ENCODE peak calls at places on chromosomes 7 and 10, in seven cellular contexts. One of them, this sample, is unnamed. For H3K4me1, the result is how much of the 10 kb centered on the place peaks cover.

GRCh38 chr10:98276316-98276715 is 8.3 kb upstream of the LOXL4 start:
- DNase-seq in IMR-90: no peak
- DNase-seq in adrenal gland: no peak
- DNase-seq in GM12878: no peak
- DNase-seq in endothelial cell of umbilical vein: no peak
- DNase-seq in HCT116: no peak
- DNase-seq in H1: no peak
- DNase-seq in this sample: no peak

GRCh38 chr7:132239422-132239994 is 336.8 kb downstream of the PLXNA4 start:
- DNase-seq in IMR-90: no peak
- DNase-seq in adrenal gland: no peak
- DNase-seq in GM12878: no peak
- DNase-seq in endothelial cell of umbilical vein: no peak
- DNase-seq in HCT116: no peak
- DNase-seq in H1: no peak
- DNase-seq in this sample: no peak

GRCh38 chr10:109665321-109665720 is 258.0 kb downstream of the XPNPEP1 start:
- DNase-seq in IMR-90: no peak
- DNase-seq in adrenal gland: no peak
- DNase-seq in GM12878: no peak
- DNase-seq in endothelial cell of umbilical vein: no peak
- DNase-seq in HCT116: no peak
- DNase-seq in H1: no peak
- DNase-seq in this sample: no peak

GRCh38 chr7:70190266-70190665 is 592.0 kb downstream of the AUTS2 start:
- DNase-seq in IMR-90: no peak
- DNase-seq in adrenal gland: no peak
- DNase-seq in GM12878: no peak
- DNase-seq in endothelial cell of umbilical vein: no peak
- DNase-seq in HCT116: no peak
- DNase-seq in H1: no peak
- DNase-seq in this sample: no peak

GRCh38 chr10:51667992-51668689 is 31.3 kb downstream of the CSTF2T start:
- DNase-seq in IMR-90: peak
- DNase-seq in adrenal gland: no peak
- DNase-seq in GM12878: no peak
- DNase-seq in endothelial cell of umbilical vein: peak
- DNase-seq in HCT116: no peak
- DNase-seq in H1: no peak
- DNase-seq in this sample: no peak

GRCh38 chr10:75972494-75973276 is 541.3 kb downstream of the LRMDA start:
- DNase-seq in IMR-90: peak
- DNase-seq in adrenal gland: no peak
- DNase-seq in GM12878: no peak
- DNase-seq in endothelial cell of umbilical vein: peak
- DNase-seq in HCT116: no peak
- DNase-seq in H1: no peak
- DNase-seq in this sample: no peak

GRCh38 chr10:31739759-31740158 is 188.9 kb downstream of the ARHGAP12 start:
- DNase-seq in IMR-90: peak
- DNase-seq in adrenal gland: no peak
- DNase-seq in GM12878: no peak
- DNase-seq in endothelial cell of umbilical vein: no peak
- DNase-seq in HCT116: no peak
- DNase-seq in H1: no peak
- DNase-seq in this sample: no peak

GRCh38 chr10:30062090-30062489 is 2.7 kb upstream of the JCAD start:
- DNase-seq in IMR-90: peak
- DNase-seq in adrenal gland: no peak
- DNase-seq in GM12878: no peak
- DNase-seq in endothelial cell of umbilical vein: peak
- DNase-seq in HCT116: no peak
- DNase-seq in H1: no peak
- DNase-seq in this sample: no peak

GRCh38 chr7:85471740-85472139 is 284.9 kb upstream of the SEMA3D start:
- DNase-seq in IMR-90: peak
- DNase-seq in adrenal gland: no peak
- DNase-seq in GM12878: no peak
- DNase-seq in endothelial cell of umbilical vein: peak
- DNase-seq in HCT116: no peak
- DNase-seq in H1: no peak
- DNase-seq in this sample: no peak

GRCh38 chr10:47127188-47127587 is 172.8 kb upstream of the GDF10 start:
- DNase-seq in IMR-90: no peak
- DNase-seq in adrenal gland: no peak
- DNase-seq in GM12878: no peak
- DNase-seq in endothelial cell of umbilical vein: no peak
- DNase-seq in HCT116: no peak
- DNase-seq in H1: no peak
- DNase-seq in this sample: no peak

GRCh38 chr10:63083904-63084689 is 49.0 kb upstream of the NRBF2 start:
- DNase-seq in IMR-90: peak
- DNase-seq in adrenal gland: peak
- DNase-seq in GM12878: peak
- DNase-seq in endothelial cell of umbilical vein: peak
- DNase-seq in HCT116: peak
- DNase-seq in H1: peak
- DNase-seq in this sample: no peak

GRCh38 chr10:18777258-18777657 is 118.0 kb downstream of the ARL5B start:
- DNase-seq in IMR-90: no peak
- DNase-seq in adrenal gland: no peak
- DNase-seq in GM12878: no peak
- DNase-seq in endothelial cell of umbilical vein: no peak
- DNase-seq in HCT116: no peak
- DNase-seq in H1: no peak
- DNase-seq in this sample: no peak

GRCh38 chr7:142557971-142558582 is 191.2 kb upstream of the PRSS1 start:
- DNase-seq in IMR-90: peak
- DNase-seq in adrenal gland: no peak
- DNase-seq in GM12878: no peak
- DNase-seq in endothelial cell of umbilical vein: peak
- DNase-seq in HCT116: peak
- DNase-seq in H1: peak
- DNase-seq in this sample: no peak

GRCh38 chr7:41487229-41487861 is 215.5 kb downstream of the INHBA start:
- DNase-seq in IMR-90: no peak
- DNase-seq in adrenal gland: no peak
- DNase-seq in GM12878: no peak
- DNase-seq in endothelial cell of umbilical vein: no peak
- DNase-seq in HCT116: no peak
- DNase-seq in H1: no peak
- DNase-seq in this sample: no peak

GRCh38 chr7:151452680-151453325 is 12.9 kb upstream of the CRYGN start:
- DNase-seq in IMR-90: no peak
- DNase-seq in adrenal gland: no peak
- DNase-seq in GM12878: no peak
- DNase-seq in endothelial cell of umbilical vein: no peak
- DNase-seq in HCT116: no peak
- DNase-seq in H1: no peak
- DNase-seq in this sample: no peak

GRCh38 chr7:110557136-110557535 is 533.8 kb upstream of the LRRN3 start:
- DNase-seq in IMR-90: no peak
- DNase-seq in adrenal gland: no peak
- DNase-seq in GM12878: no peak
- DNase-seq in endothelial cell of umbilical vein: no peak
- DNase-seq in HCT116: no peak
- DNase-seq in H1: no peak
- DNase-seq in this sample: no peak

GRCh38 chr7:17434841-17435692 is 136.6 kb downstream of the AHR start:
- DNase-seq in IMR-90: no peak
- DNase-seq in adrenal gland: no peak
- DNase-seq in GM12878: no peak
- DNase-seq in endothelial cell of umbilical vein: no peak
- DNase-seq in HCT116: no peak
- DNase-seq in H1: no peak
- DNase-seq in this sample: no peak

GRCh38 chr7:108335264-108335918 is 120.8 kb downstream of the NRCAM start:
- DNase-seq in IMR-90: no peak
- DNase-seq in adrenal gland: peak
- DNase-seq in GM12878: no peak
- DNase-seq in endothelial cell of umbilical vein: peak
- DNase-seq in HCT116: no peak
- DNase-seq in H1: no peak
- DNase-seq in this sample: no peak

GRCh38 chr10:132387723-132388210 is 9.2 kb upstream of the PWWP2B start:
- DNase-seq in IMR-90: peak
- DNase-seq in adrenal gland: peak
- DNase-seq in GM12878: no peak
- DNase-seq in endothelial cell of umbilical vein: peak
- DNase-seq in HCT116: no peak
- DNase-seq in H1: no peak
- DNase-seq in this sample: no peak

GRCh38 chr10:58282615-58283014 is 13.7 kb downstream of the CISD1 start:
- DNase-seq in IMR-90: no peak
- DNase-seq in adrenal gland: no peak
- DNase-seq in GM12878: peak
- DNase-seq in endothelial cell of umbilical vein: peak
- DNase-seq in HCT116: no peak
- DNase-seq in H1: no peak
- DNase-seq in this sample: no peak

DNA sequence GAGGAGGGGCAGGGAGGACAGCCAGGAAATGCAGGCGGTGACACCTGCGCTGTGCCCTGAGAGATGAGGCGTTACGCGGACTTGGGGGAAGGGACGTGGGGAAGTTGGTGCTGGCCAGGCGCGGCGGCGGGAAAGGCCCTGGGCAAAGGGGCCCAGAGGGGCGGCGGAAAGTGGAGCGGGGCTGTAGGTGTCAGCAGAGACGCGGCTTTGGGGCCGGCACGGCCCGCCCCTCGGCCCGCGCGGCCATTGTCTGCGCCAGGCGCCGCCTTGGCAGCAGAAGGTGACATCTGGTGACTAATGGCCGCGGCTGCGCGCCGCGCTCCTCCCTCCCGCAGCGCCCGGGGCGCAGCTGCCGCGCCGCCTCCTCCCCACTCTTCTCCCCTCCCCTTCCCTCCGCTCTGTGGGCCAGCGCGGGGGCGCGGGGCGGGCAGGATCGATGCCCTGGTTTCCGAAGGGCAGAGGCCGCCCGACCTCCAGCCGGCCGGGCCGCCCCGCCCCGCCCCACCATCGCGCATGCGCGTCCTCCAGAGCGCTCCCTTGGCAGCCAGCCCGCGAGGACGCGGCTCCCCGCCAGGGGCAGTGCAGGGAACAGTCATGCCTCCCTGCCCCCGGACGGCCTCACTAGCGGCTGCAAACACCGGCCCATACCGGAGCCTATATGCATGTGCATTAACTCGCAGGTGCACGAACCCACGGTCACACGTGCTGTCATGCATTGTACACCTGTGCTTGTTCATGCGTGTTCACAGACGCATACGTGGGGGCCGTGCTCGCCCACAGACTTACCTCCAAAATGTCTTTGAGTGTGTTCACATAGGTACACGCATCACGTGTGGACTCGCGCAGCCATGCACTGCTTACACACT is 269.6 kb downstream of the RPS24 start:
- DNase-seq in IMR-90: peak
- DNase-seq in adrenal gland: peak
- DNase-seq in GM12878: peak
- DNase-seq in endothelial cell of umbilical vein: peak
- DNase-seq in HCT116: peak
- DNase-seq in H1: peak
- DNase-seq in this sample: peak
- TF ChIP-seq POLR2A in IMR-90: peak
- TF ChIP-seq POLR2A in adrenal gland: peak
- TF ChIP-seq POLR2A in GM12878: peak
- TF ChIP-seq POLR2A in endothelial cell of umbilical vein: peak
- TF ChIP-seq POLR2A in HCT116: peak
- TF ChIP-seq POLR2A in H1: peak
- TF ChIP-seq POLR2A in this sample: peak

DNA sequence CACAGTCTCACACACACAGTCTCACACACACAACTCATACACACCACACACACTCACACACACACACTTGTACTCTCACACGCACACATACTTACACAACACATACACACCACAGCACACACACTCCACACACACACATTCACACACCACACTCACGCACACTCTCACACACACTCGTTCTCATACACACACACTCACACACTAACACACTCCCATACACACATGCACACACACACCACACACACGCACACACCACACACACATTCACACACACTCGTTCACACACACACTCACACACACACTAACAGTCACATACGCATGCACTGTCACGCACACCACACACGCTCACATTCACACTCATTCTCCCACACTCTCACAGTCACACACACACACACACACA is 109.8 kb downstream of the PRLHR start:
- DNase-seq in IMR-90: no peak
- DNase-seq in adrenal gland: no peak
- DNase-seq in GM12878: no peak
- DNase-seq in endothelial cell of umbilical vein: no peak
- DNase-seq in HCT116: no peak
- DNase-seq in H1: no peak
- DNase-seq in this sample: no peak
- H3K4me1 ChIP-seq in IMR-90: under half
- H3K4me1 ChIP-seq in adrenal gland: under half
- H3K4me1 ChIP-seq in GM12878: under half
- H3K4me1 ChIP-seq in endothelial cell of umbilical vein: under half
- H3K4me1 ChIP-seq in HCT116: under half
- H3K4me1 ChIP-seq in H1: under half
- H3K4me1 ChIP-seq in this sample: under half

GRCh38 chr10:127619550-127619949 is 70.4 kb downstream of the NPS start:
- DNase-seq in IMR-90: no peak
- DNase-seq in adrenal gland: no peak
- DNase-seq in GM12878: no peak
- DNase-seq in endothelial cell of umbilical vein: no peak
- DNase-seq in HCT116: no peak
- DNase-seq in H1: no peak
- DNase-seq in this sample: no peak
- H3K27ac ChIP-seq in IMR-90: no peak
- H3K27ac ChIP-seq in adrenal gland: no peak
- H3K27ac ChIP-seq in GM12878: no peak
- H3K27ac ChIP-seq in endothelial cell of umbilical vein: no peak
- H3K27ac ChIP-seq in HCT116: no peak
- H3K27ac ChIP-seq in H1: no peak
- H3K27ac ChIP-seq in this sample: no peak

DNA sequence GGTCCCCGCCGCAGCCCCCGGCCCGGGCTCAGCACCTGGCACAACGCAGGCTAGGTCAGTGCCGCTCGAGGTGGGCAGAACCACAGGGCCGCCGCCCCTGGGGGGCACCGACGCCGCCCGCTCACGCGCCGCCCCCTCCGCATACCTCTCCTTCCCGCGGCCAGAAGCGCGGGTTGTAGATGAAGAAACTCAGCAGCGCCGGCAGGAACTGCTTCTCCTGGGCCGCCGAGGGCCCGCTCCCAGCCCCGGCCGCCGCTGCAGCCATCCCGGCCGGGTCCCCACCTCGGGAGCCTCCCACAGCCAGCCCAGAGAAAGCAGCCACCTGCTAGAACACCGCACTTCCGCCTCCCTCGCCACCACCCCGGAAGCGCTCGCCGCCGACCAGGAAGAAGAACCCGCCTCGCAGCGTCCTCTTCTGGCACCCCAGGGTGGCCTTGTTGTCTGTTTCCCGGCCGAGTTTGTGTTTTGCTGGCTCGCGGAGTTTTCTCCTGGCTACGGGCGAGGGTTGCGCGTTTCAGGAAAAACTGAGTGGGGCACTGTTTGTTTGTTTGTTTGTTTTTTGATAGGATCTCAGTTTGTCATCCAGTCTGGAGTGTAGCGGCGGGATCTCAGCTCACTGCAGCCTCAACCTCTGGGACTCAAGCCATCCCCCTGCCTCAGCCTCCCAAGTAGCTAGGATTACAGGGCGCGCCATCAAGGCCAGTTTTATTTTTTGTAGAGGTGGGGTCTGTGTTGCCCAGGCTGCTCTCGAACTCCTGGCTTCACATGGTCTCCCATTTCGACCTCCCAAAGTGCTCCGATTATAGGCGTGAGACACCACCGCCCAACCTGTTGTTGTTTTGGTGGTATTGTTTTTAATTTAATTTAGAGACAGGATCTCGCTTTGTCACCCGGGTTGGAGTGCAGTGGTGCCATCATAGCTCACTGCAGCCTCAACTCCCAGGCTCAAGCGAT is 17.7 kb downstream of the OCM2 start:
- DNase-seq in IMR-90: peak
- DNase-seq in adrenal gland: peak
- DNase-seq in GM12878: peak
- DNase-seq in endothelial cell of umbilical vein: peak
- DNase-seq in HCT116: peak
- DNase-seq in H1: no peak
- DNase-seq in this sample: peak
- TF ChIP-seq POLR2A in IMR-90: peak
- TF ChIP-seq POLR2A in adrenal gland: peak
- TF ChIP-seq POLR2A in GM12878: peak
- TF ChIP-seq POLR2A in endothelial cell of umbilical vein: peak
- TF ChIP-seq POLR2A in HCT116: peak
- TF ChIP-seq POLR2A in H1: no peak
- TF ChIP-seq POLR2A in this sample: no peak

This sample was measured in esophagus squamous epithelium.